ENCODE peak calls at places on chromosomes 5 and 9, in four cellular contexts. M is KBM-7, S is AG04450, F is A549. D is an unnamed sample.

GRCh38 chr5:56984445-56984844 is 32.5 kb upstream of the MIER3 start:
- DNase-seq in M (peak; percentile 15), F (no peak), S (no peak), D (no peak)

GRCh38 chr9:10855847-10856246 is 243.0 kb upstream of the PTPRD start:
- DNase-seq in M (peak; percentile 3), S (no peak), F (peak; percentile 2), D (no peak)

GRCh38 chr9:69820955-69821788 is 555 bp downstream of the CFAP95 start:
- DNase-seq in S (no peak), F (no peak), M (no peak), D (no peak)

GRCh38 chr9:14190240-14190639 is 123.7 kb downstream of the NFIB start:
- DNase-seq in S (no peak), M (no peak), F (no peak), D (no peak)

GRCh38 chr5:61450880-61451279 is 118.8 kb downstream of the ZSWIM6 start:
- DNase-seq in M (no peak), S (no peak), F (peak; percentile 57), D (peak; percentile 71)

GRCh38 chr5:88150747-88151146 is 117.9 kb downstream of the TMEM161B start:
- DNase-seq in M (no peak), F (no peak), S (no peak), D (no peak)

GRCh38 chr5:32583582-32584232 is 1.6 kb upstream of the SUB1 start:
- DNase-seq in F (no peak), M (no peak), S (no peak), D (no peak)

GRCh38 chr5:170749911-170750431 is 33.6 kb upstream of the GABRP start:
- DNase-seq in M (no peak), F (no peak), S (no peak), D (peak; percentile 43)

GRCh38 chr5:157471709-157472108 is 11.7 kb downstream of the NIPAL4 start:
- DNase-seq in M (no peak), F (peak; percentile 51), S (no peak), D (no peak)

D was measured in ascending aorta.